ENCODE peak calls at places on chromosomes 13 and 19, in five cellular contexts. A, Z, E, D and J are unnamed samples.

GRCh38 chr19:18229915-18230314 is 3.7 kb upstream of the PDE4C start:
- DNase-seq in Z (no peak), D (no peak), E (no peak), A (no peak), J (no peak)

GRCh38 chr19:2266183-2266993 is 10.2 kb upstream of the JSRP1 start:
- DNase-seq in Z (no peak), A (no peak), D (no peak), E (peak; percentile 93), J (no peak)

GRCh38 chr19:24074720-24075119 is 12.3 kb upstream of the ZNF254 start:
- DNase-seq in Z (no peak), A (no peak), E (no peak), D (no peak), J (no peak)

GRCh38 chr19:54388001-54388802 is 23.5 kb upstream of the LAIR1 start:
- DNase-seq in Z (no peak), D (no peak), A (no peak), E (no peak), J (peak; percentile 26)

GRCh38 chr19:17451820-17452219 is 3.4 kb upstream of the TMEM221 start:
- DNase-seq in E (no peak), D (no peak), A (no peak), Z (no peak), J (no peak)

GRCh38 chr13:33490461-33491327 is 205.1 kb upstream of the STARD13 start:
- DNase-seq in E (no peak), A (no peak), D (no peak), Z (peak; percentile 86), J (no peak)

GRCh38 chr13:59458908-59459579 is 704.7 kb downstream of the DIAPH3 start:
- DNase-seq in A (no peak), Z (peak; percentile 46), E (no peak), D (no peak), J (no peak)

GRCh38 chr19:1512671-1513491 is at the start of gene ADAMTSL5:
- DNase-seq in D (no peak), Z (peak; percentile 58), A (peak; percentile 44), E (no peak), J (no peak)

GRCh38 chr19:15048885-15049541 is at the start of gene CASP14:
- DNase-seq in Z (no peak), E (no peak), A (no peak), D (no peak), J (no peak)

GRCh38 chr19:3338541-3339181 is 27.7 kb upstream of the NFIC start:
- DNase-seq in D (no peak), Z (no peak), A (peak; percentile 52), E (peak; percentile 70), J (no peak)

GRCh38 chr13:109900723-109901122 is 114.3 kb upstream of the IRS2 start:
- DNase-seq in D (no peak), E (no peak), Z (no peak), A (no peak), J (no peak)

GRCh38 chr13:79724348-79725103 is 243.6 kb downstream of the NDFIP2 start:
- DNase-seq in A (no peak), Z (no peak), E (no peak), D (no peak), J (no peak)

GRCh38 chr19:17441241-17442135 is 7.0 kb downstream of the TMEM221 start:
- DNase-seq in A (no peak), D (no peak), E (no peak), Z (peak; percentile 56), J (no peak)

GRCh38 chr13:33138441-33138840 is 122.2 kb downstream of the KL start:
- DNase-seq in E (no peak), A (no peak), Z (no peak), D (no peak), J (no peak)

GRCh38 chr13:24148414-24149305 is 11.9 kb upstream of the SPATA13 start:
- DNase-seq in D (no peak), A (no peak), Z (peak; percentile 83), E (no peak), J (no peak)

GRCh38 chr13:113616281-113616906 is 31.8 kb downstream of the TFDP1 start:
- DNase-seq in A (no peak), Z (no peak), E (peak; percentile 39), D (no peak), J (no peak)

GRCh38 chr13:52868190-52868589 is 19.8 kb upstream of the PCDH8 start:
- DNase-seq in Z (no peak), D (no peak), A (no peak), E (no peak), J (no peak)

GRCh38 chr13:52862358-52863206 is 14.1 kb upstream of the PCDH8 start:
- DNase-seq in A (no peak), E (no peak), Z (peak; percentile 72), D (peak; percentile 47), J (no peak)
- TF ChIP-seq CTCF in A (peak; percentile 11), E (no peak), Z (peak; percentile 90), D (peak; percentile 82), J (peak; percentile 39)

DNA sequence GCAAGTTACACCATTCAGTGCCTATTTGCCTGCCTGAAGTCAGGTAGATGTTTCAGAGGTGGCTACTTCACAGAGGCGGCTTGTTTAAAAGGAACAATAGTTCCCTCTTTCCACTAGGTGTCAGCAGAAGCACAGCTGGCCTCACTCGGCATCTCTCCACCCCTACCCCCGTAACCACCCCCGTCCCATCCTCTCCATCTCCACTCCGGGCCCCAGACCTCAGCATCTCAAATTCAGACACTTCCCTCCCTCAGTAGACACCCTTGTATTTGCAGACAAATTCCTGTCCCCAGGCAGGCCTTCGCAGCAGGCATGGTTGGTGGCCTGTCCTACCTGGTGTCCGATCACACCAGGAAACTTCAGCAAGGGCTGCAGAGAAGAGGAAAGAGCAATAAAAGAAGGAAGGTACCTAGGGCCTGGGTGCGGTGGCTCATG is 9.1 kb upstream of the DPP9 start:
- DNase-seq in D (peak; percentile 30), A (peak; percentile 35), Z (peak; percentile 82), E (no peak), J (no peak)
- TF ChIP-seq CTCF in D (peak; percentile 77), A (peak; percentile 75), Z (peak; percentile 90), E (peak; percentile 75), J (peak; percentile 66)

GRCh38 chr13:112104873-112105234 is 37.9 kb downstream of the SOX1 start:
- DNase-seq in D (no peak), Z (no peak), E (no peak), A (no peak), J (no peak)

GRCh38 chr13:112103260-112103843 is 36.4 kb downstream of the SOX1 start:
- DNase-seq in A (no peak), E (no peak), D (no peak), Z (no peak), J (no peak)

GRCh38 chr13:112101360-112101930 is 34.5 kb downstream of the SOX1 start:
- DNase-seq in D (no peak), A (no peak), Z (no peak), E (no peak), J (no peak)

GRCh38 chr13:112103971-112104872 is 37.3 kb downstream of the SOX1 start:
- DNase-seq in Z (peak; percentile 66), E (no peak), D (no peak), A (no peak), J (no peak)

GRCh38 chr13:112102243-112102642 is 35.3 kb downstream of the SOX1 start:
- DNase-seq in Z (no peak), A (no peak), E (no peak), D (no peak), J (no peak)
- TF ChIP-seq CTCF in Z (peak; percentile 30), A (no peak), E (peak; percentile 39), D (no peak), J (no peak)

GRCh38 chr19:16375157-16375935 is 50.7 kb downstream of the KLF2 start:
- DNase-seq in D (no peak), A (no peak), Z (no peak), E (no peak), J (no peak)

GRCh38 chr19:16375936-16376185 is 51.2 kb downstream of the KLF2 start:
- DNase-seq in D (no peak), A (no peak), Z (no peak), E (no peak), J (no peak)

GRCh38 chr19:16377521-16377920 is 52.9 kb downstream of the KLF2 start:
- DNase-seq in Z (peak; percentile 20), A (no peak), E (no peak), D (no peak), J (no peak)

GRCh38 chr19:16376241-16376640 is 51.6 kb downstream of the KLF2 start:
- DNase-seq in Z (peak; percentile 25), E (no peak), D (no peak), A (no peak), J (no peak)

GRCh38 chr19:16376649-16377048 is 52.0 kb downstream of the KLF2 start:
- DNase-seq in E (no peak), D (no peak), A (no peak), Z (peak; percentile 68), J (no peak)
- TF ChIP-seq CTCF in E (no peak), D (peak; percentile 56), A (peak; percentile 28), Z (peak; percentile 75), J (peak; percentile 31)

DNA sequence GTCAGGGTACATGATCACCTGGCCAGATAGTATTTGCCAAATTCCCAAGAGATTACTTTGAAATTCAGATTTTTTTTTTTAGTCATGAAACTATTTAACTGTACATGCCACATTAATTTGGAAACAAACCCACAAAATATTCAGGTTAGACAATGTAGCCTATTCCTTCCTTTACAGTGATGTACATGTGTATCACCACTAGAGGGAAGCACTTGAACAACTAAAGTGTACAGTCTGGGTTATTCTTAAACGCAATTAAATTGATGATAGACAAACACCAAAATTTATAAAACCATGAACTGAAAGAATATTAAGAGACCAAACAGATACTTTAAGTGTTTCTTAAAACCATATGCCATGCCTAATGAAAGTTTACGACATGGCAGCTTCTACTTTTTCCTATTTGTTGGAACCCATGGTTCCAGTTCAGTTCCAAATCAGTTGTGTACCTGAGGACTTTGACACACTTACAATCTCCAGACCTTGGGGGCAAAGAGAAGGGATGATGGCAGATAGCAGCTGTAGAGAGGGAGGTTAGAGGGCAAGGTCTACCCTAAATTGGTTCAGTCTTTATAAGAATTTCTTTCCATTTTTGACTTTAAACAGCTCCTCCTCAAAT is 52.8 kb downstream of the TNFSF13B start:
- DNase-seq in D (no peak), A (no peak), Z (no peak), E (no peak), J (no peak)
- TF ChIP-seq CTCF in D (peak; percentile 92), A (peak; percentile 85), Z (peak; percentile 85), E (peak; percentile 75), J (peak; percentile 88)

GRCh38 chr19:7979559-7979958 is 25.9 kb downstream of the ELAVL1 start:
- DNase-seq in Z (no peak), E (no peak), A (no peak), D (no peak), J (no peak)

GRCh38 chr19:7980168-7980567 is 25.3 kb downstream of the ELAVL1 start:
- DNase-seq in A (no peak), D (no peak), Z (no peak), E (peak; percentile 67), J (no peak)

GRCh38 chr19:7977723-7978040 is 27.8 kb downstream of the ELAVL1 start:
- DNase-seq in E (no peak), Z (no peak), A (no peak), D (no peak), J (no peak)

GRCh38 chr19:7978196-7978825 is 27.1 kb downstream of the ELAVL1 start:
- DNase-seq in A (no peak), D (no peak), E (no peak), Z (no peak), J (no peak)

GRCh38 chr19:7979011-7979410 is 26.4 kb downstream of the ELAVL1 start:
- DNase-seq in Z (no peak), A (no peak), E (no peak), D (no peak), J (no peak)
- TF ChIP-seq CTCF in Z (no peak), A (no peak), E (peak; percentile 16), D (no peak), J (no peak)

GRCh38 chr13:38582133-38582532 is 104.7 kb upstream of the FREM2 start:
- DNase-seq in E (no peak), D (no peak), Z (no peak), A (no peak), J (no peak)
- TF ChIP-seq CTCF in E (peak; percentile 41), D (peak; percentile 67), Z (peak; percentile 74), A (no peak), J (no peak)